ENCODE peak calls at places on chromosomes 1 and 21, in five cellular contexts. M, T, F, L and U are unnamed samples.
A peak's percentile ranks its signal among the peaks of the same experiment; 100 is the strongest.

GRCh38 chr1:113835686-113836290 is 23.5 kb upstream of the RSBN1 start:
- DNase-seq in M (peak; percentile 55), L (no peak), F (no peak), T (no peak), U (no peak)

GRCh38 chr1:29083318-29084195 is 40.1 kb downstream of the TMEM200B start:
- DNase-seq in M (no peak), T (no peak), L (no peak), F (no peak), U (no peak)

GRCh38 chr1:245222931-245223330 is 68.1 kb downstream of the KIF26B start:
- DNase-seq in T (no peak), M (no peak), F (no peak), L (no peak), U (no peak)

GRCh38 chr21:45365608-45366241 is 39.2 kb upstream of the COL18A1 start:
- DNase-seq in F (no peak), L (no peak), T (no peak), M (peak; percentile 88), U (peak; percentile 89)

GRCh38 chr1:183476081-183476480 is 3.8 kb downstream of the SMG7 start:
- DNase-seq in L (no peak), T (no peak), M (no peak), F (no peak), U (no peak)

GRCh38 chr1:44270666-44271628 is 57.7 kb downstream of the DMAP1 start:
- DNase-seq in T (no peak), L (no peak), M (no peak), F (no peak), U (no peak)

GRCh38 chr1:183444243-183444642 is 26.1 kb upstream of the NMNAT2 start:
- DNase-seq in M (peak; percentile 25), L (no peak), T (no peak), F (no peak), U (no peak)

GRCh38 chr1:151849871-151850270 is 3.6 kb downstream of the THEM5 start:
- DNase-seq in L (no peak), F (no peak), M (no peak), T (no peak), U (no peak)

GRCh38 chr1:1054099-1054700 is 19.9 kb downstream of the RNF223 start:
- DNase-seq in M (no peak), T (no peak), F (no peak), L (no peak), U (no peak)

GRCh38 chr21:31543191-31543590 is 116.3 kb upstream of the SOD1 start:
- DNase-seq in L (no peak), T (peak; percentile 26), F (no peak), M (no peak), U (no peak)

GRCh38 chr1:89286549-89287181 is 14.0 kb upstream of the GBP5 start:
- DNase-seq in M (no peak), L (no peak), T (no peak), F (no peak), U (no peak)

GRCh38 chr1:116496380-116496779 is 74.4 kb downstream of the CD58 start:
- DNase-seq in T (peak; percentile 40), F (no peak), M (peak; percentile 37), L (no peak), U (no peak)

GRCh38 chr1:207317561-207317960 is 3.9 kb upstream of the CD55 start:
- DNase-seq in F (no peak), L (no peak), M (no peak), T (no peak), U (no peak)

GRCh38 chr1:112144738-112145426 is 155.4 kb upstream of the KCND3 start:
- DNase-seq in L (no peak), F (no peak), T (no peak), M (no peak), U (no peak)

GRCh38 chr1:234256359-234256758 is 116.9 kb upstream of the COA6 start:
- DNase-seq in T (no peak), L (no peak), F (no peak), M (peak; percentile 35), U (no peak)

GRCh38 chr1:24149854-24150227 is 6.9 kb upstream of the IL22RA1 start:
- DNase-seq in L (no peak), T (no peak), F (no peak), M (peak; percentile 78), U (no peak)

GRCh38 chr1:206962269-206962668 is 8.0 kb downstream of the FCAMR start:
- DNase-seq in T (no peak), M (no peak), F (no peak), L (no peak), U (no peak)

GRCh38 chr1:3434406-3435110 is 19.9 kb upstream of the ARHGEF16 start:
- DNase-seq in T (peak; percentile 10), M (no peak), F (no peak), L (no peak), U (no peak)

GRCh38 chr1:203669739-203670138 is 43.1 kb downstream of the ATP2B4 start:
- DNase-seq in M (peak; percentile 49), F (no peak), T (no peak), L (no peak), U (no peak)